ENCODE peak calls at places on chromosomes 13 and 19, in six cellular contexts. G is MM.1S; E is AG04450; N is ascending aorta; V is PC-9; Q is CD8-positive, alpha-beta memory T cell. C is an unnamed sample. For H3K9me3, the result is how much of the 10 kb centered on the place peaks cover.

GRCh38 chr19:10189631-10190425 is 4.9 kb downstream of the DNMT1 start:
- DNase-seq in G (no peak), E (no peak), N (no peak), V (no peak), Q (no peak), C (no peak)

GRCh38 chr13:114249062-114249461 is 14.4 kb downstream of the CDC16 start:
- DNase-seq in G (no peak), E (no peak), N (no peak), V (no peak), Q (no peak), C (no peak)

GRCh38 chr13:74134777-74135305 is 637 bp upstream of the KLF12 start:
- DNase-seq in G (peak), E (no peak), N (peak), V (peak), Q (peak), C (no peak)

GRCh38 chr13:44770951-44771350 is 194.8 kb upstream of the TSC22D1 start:
- DNase-seq in G (no peak), E (no peak), N (no peak), V (no peak), Q (no peak), C (no peak)

GRCh38 chr13:100707818-100708740 is 33.5 kb upstream of the TMTC4 start:
- DNase-seq in G (no peak), E (no peak), N (no peak), V (no peak), Q (no peak), C (no peak)

GRCh38 chr13:101514100-101514499 is 61.6 kb downstream of the ITGBL1 start:
- DNase-seq in G (no peak), E (no peak), N (no peak), V (no peak), Q (no peak), C (no peak)

GRCh38 chr13:59519776-59520175 is 644.0 kb downstream of the DIAPH3 start:
- DNase-seq in G (no peak), E (no peak), N (no peak), V (no peak), Q (no peak), C (no peak)

GRCh38 chr19:6073858-6074708 is 36.2 kb downstream of the RFX2 start:
- DNase-seq in G (no peak), E (no peak), N (peak), V (no peak), Q (no peak), C (no peak)

GRCh38 chr19:43781630-43782310 is 997 bp upstream of the KCNN4 start:
- DNase-seq in G (no peak), E (no peak), N (no peak), V (no peak), Q (no peak), C (no peak)

DNA sequence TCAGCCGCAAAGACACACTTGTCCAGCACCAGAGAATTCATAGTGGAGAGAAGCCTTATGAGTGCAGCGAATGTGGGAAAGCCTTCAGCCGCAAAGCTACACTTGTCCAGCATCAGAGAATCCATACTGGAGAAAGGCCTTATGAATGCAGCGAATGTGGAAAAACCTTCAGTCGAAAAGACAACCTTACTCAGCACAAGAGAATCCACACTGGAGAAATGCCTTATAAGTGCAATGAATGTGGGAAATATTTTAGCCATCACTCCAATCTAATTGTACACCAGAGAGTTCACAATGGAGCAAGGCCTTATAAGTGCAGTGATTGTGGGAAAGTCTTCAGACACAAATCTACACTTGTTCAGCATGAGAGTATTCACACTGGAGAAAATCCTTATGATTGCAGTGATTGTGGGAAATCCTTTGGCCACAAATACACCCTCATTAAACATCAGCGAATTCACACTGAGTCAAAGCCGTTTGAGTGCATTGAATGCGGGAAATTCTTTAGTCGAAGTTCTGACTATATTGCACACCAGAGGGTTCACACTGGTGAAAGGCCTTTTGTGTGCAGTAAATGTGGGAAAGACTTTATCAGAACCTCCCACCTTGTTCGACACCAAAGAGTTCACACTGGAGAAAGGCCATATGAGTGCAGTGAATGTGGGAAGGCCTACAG is 6.8 kb downstream of the ZNF134 start:
- DNase-seq in G (no peak), E (no peak), N (no peak), V (no peak), Q (no peak), C (no peak)
- H3K4me3 ChIP-seq in G (no peak), E (no peak), N (no peak), V (peak), Q (peak), C (no peak)

DNA sequence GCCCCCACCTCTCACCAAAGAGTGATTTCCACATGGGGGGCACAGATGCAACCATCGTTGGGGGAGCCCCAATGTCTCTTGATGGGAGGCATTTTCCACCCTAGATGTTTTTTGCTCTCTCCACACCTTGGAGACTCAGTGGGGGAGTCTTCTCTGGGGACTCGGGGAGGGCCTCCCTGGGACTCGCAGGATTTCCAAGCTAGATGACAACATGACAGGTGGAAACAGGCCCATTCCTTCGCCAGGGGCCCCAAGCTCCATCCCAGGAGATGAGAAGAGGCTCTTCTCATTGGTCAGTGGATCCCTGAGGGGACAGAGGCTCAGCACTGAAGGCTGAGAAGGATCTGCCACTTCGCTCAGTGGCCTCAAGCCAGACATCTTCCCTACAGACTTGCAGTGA is 12.7 kb upstream of the KIR2DL4 start:
- DNase-seq in G (no peak), E (no peak), N (no peak), V (no peak), Q (no peak), C (no peak)
- H3K9me3 ChIP-seq in G (under half), E (under half), N (under half), V (under half), Q (under half), C (under half)

DNA sequence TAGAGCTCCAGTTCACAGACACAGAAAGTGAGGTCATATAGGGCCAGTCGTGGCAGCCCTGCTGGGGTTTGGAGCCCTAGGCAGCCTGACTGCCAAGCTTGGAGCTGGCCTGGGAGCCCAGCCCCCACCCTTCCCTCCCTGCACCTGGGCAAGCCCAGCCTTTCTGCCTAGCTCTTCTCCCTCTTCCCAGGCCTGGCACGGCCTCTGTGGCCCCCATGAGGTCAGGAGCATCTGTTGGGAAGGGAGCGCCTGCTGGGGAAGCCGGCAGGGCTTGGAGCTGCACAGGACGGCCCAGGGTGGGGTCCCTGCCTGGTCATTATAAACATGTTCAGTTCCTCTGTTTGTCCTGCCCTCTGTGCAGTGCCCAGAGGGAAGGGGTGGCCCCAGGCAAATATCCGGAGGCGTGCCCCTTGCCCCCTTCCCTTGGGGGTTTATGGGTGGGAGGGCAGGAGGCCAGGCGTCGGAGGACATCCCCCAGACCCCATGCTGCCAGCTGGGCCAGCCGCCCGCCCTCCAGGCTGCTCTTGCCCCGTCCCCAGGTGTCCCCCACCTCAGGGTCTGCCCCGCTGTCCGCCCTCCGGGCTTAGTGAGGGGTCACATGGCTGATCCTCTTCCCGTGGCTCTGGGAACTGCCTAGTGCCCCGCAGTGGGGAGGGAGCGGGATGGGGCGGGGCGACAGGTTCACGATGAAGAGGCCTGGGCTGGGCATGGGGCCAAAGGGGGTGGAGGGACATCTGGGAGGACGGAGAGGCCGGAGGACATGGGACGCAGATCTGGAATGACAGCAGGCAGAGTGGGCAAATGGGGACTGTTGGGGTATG is 30.0 kb upstream of the NCCRP1 start:
- DNase-seq in G (no peak), E (no peak), N (no peak), V (peak), Q (no peak), C (no peak)
- H3K4me3 ChIP-seq in G (no peak), E (no peak), N (no peak), V (peak), Q (no peak), C (no peak)

DNA sequence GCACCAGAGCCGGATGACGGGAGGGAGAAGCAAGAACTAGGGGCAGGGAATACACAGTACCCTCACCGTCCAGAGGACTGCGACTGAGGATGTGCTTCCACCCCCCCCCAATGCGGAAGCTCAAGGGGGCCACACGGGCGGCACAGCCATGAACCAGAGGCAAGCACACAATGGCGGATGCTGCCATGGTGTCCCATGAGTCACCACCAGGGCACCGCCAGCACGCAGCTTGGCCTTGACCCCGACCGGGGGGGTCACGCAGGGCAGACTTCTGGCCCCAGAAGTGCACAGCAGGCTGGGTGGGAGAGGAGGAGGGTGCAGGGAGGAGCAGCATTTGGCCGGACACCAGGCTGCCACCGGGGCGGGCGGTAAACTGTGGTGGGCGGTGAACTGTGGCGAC is 83.5 kb upstream of the ZNF254 start:
- DNase-seq in G (no peak), E (no peak), N (no peak), V (no peak), Q (no peak), C (no peak)
- H3K9me3 ChIP-seq in G (under half), E (under half), N (under half), V (under half), Q (under half), C (under half)

GRCh38 chr19:58229255-58229639 is 533 bp downstream of the ZNF544 start:
- DNase-seq in G (no peak), E (no peak), N (no peak), V (no peak), Q (no peak), C (no peak)
- H3K4me3 ChIP-seq in G (peak), E (peak), N (peak), V (peak), Q (peak), C (peak)

DNA sequence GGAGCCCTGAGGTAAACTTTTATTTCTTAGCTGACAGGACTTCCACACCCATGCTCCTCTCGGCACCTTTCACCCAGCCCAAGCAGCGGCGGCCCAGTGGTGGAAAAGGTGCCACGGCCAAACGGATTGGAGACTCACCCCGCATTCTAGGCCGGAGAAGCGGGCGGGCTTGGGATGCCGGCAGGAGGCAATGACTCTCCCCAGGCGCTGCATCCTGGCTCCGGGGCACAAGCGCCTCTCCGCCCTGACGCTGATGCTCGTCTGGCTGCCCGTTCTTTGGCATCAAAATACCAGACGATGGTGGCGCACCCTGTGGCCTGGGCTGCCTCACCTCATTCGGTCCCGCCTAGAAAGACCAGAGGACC is 6.7 kb upstream of the ZNF606 start:
- DNase-seq in G (no peak), E (no peak), N (no peak), V (no peak), Q (no peak), C (no peak)
- H3K9me3 ChIP-seq in G (under half), E (half or more), N (half or more), V (under half), Q (half or more), C (half or more)

GRCh38 chr13:46184277-46184699 is 2.3 kb upstream of the LCP1 start:
- DNase-seq in G (peak), E (no peak), N (no peak), V (no peak), Q (peak), C (no peak)
- H3K4me3 ChIP-seq in G (peak), E (no peak), N (no peak), V (no peak), Q (peak), C (no peak)

GRCh38 chr13:18233783-18234299 is 947.8 kb downstream of the TUBA3C start:
- DNase-seq in G (no peak), E (no peak), N (no peak), V (no peak), Q (no peak), C (no peak)

GRCh38 chr13:18232298-18232993 is 949.2 kb downstream of the TUBA3C start:
- DNase-seq in G (no peak), E (no peak), N (no peak), V (no peak), Q (no peak), C (no peak)

GRCh38 chr13:18235172-18235571 is 946.5 kb downstream of the TUBA3C start:
- DNase-seq in G (no peak), E (no peak), N (no peak), V (no peak), Q (no peak), C (no peak)

GRCh38 chr13:18235756-18236527 is 945.7 kb downstream of the TUBA3C start:
- DNase-seq in G (no peak), E (no peak), N (no peak), V (no peak), Q (no peak), C (no peak)

DNA sequence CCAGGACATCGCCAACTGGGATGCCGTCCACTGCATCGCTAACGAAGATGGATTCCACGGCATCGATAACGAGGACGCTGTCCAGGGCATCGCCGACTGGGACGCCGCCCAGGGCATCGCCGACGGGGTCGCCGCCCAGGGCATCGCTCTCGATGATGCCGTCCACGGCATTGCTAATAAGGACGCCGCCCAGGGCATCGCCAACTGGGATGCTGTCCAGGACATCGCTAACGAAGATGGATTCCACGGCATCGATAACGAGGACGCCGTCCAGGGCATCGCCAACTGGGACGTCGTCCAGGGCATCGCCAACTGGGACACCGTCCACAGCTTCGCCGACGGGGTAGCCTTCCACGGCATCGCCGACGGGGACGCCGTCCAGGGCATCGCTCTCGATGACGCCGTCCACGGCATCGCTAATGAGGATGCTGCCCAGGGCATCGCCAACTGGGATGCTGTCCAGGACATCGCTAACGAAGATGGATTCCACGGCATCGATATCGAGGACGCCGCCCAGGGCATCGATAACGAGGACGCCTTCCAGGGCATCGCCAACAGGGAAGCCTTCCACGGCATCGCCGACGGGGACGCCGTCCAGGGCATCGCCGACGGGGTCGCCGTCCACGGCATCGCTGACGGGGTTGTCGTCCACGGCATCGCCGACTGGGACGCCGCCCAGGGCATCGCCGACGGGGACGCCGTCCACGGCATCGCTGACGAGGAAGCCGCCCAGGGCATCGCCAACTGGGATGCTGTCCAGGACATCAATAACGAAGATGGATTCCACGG is 948.4 kb downstream of the TUBA3C start:
- DNase-seq in G (no peak), E (no peak), N (no peak), V (no peak), Q (no peak), C (no peak)
- H3K9me3 ChIP-seq in G (under half), E (under half), N (under half), V (under half), Q (under half), C (under half)

DNA sequence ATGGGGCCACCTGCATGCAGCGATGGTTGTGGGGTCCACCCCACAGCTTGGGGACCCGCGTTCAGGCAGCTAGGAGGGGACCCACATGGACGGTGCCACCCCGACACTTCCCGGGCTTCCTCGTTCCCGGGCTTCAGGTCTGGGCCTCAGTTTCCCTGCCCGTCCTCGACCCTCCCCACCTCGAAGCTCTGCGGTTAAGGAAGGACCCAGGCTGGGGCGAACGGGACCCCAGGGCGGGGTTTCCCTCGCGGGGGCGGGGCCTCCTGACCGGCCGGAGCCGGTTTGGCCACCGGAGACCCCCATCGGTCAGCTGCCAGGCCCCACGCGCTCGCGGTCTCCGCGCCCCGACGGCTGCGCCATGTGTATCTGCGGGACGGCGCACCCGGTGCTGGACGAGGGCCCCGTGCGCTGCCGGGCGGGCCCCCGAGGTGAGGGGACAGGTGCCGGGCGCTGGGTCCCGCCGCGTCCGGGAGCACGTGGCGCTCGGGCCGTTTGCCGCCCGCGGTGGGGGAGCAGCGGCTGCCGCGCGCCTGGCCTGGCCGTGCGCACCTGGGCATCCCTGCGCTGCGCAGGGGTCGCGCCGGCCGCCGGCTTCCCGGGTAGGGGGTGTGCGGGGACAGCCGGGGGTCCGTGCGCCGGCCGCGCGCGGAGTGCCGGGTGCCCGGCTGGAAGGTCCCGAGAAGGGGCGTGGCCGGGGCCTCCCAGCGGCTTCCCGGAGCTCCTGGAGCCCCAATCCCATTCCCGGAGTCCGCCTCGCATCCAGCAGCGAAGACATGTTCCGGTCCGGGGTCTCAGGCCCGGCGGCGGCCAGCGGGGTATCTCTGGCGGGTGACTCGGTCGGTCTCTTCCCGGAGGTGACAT is 4.2 kb downstream of the ARHGAP45 start:
- DNase-seq in G (no peak), E (no peak), N (no peak), V (no peak), Q (peak), C (no peak)
- H3K4me3 ChIP-seq in G (no peak), E (no peak), N (peak), V (no peak), Q (no peak), C (no peak)

C was measured in tibial nerve.